ENCODE peak calls at places on chromosomes 7 and 10, in eight cellular contexts. One of them, this sample, is unnamed.

GRCh38 chr7:101518348-101518747 is 110.7 kb downstream of the MYL10 start:
- ATAC-seq in HCT116: no peak
- ATAC-seq in gastrocnemius medialis: no peak
- ATAC-seq in heart left ventricle: no peak
- ATAC-seq in right cardiac atrium: no peak
- ATAC-seq in CD4-positive, CD25-positive, alpha-beta regulatory T cell: no peak
- ATAC-seq in left lung: peak; percentile 23
- ATAC-seq in GM12878: no peak
- ATAC-seq in this sample: no peak

GRCh38 chr7:27834179-27834921 is 94.4 kb downstream of the TAX1BP1 start:
- ATAC-seq in HCT116: no peak
- ATAC-seq in gastrocnemius medialis: peak; percentile 94
- ATAC-seq in heart left ventricle: peak; percentile 91
- ATAC-seq in right cardiac atrium: peak; percentile 72
- ATAC-seq in CD4-positive, CD25-positive, alpha-beta regulatory T cell: no peak
- ATAC-seq in left lung: no peak
- ATAC-seq in GM12878: no peak
- ATAC-seq in this sample: peak; percentile 68

GRCh38 chr7:139753079-139753692 is 24.6 kb downstream of the HIPK2 start:
- ATAC-seq in HCT116: peak; percentile 93
- ATAC-seq in gastrocnemius medialis: peak; percentile 52
- ATAC-seq in heart left ventricle: peak; percentile 14
- ATAC-seq in right cardiac atrium: no peak
- ATAC-seq in CD4-positive, CD25-positive, alpha-beta regulatory T cell: no peak
- ATAC-seq in left lung: no peak
- ATAC-seq in GM12878: peak; percentile 45
- ATAC-seq in this sample: no peak

GRCh38 chr7:140153666-140154161 is 23.1 kb downstream of the KDM7A start:
- ATAC-seq in HCT116: no peak
- ATAC-seq in gastrocnemius medialis: no peak
- ATAC-seq in heart left ventricle: no peak
- ATAC-seq in right cardiac atrium: no peak
- ATAC-seq in CD4-positive, CD25-positive, alpha-beta regulatory T cell: no peak
- ATAC-seq in left lung: no peak
- ATAC-seq in GM12878: peak; percentile 34
- ATAC-seq in this sample: no peak

GRCh38 chr10:69769395-69769989 is 32.2 kb upstream of the COL13A1 start:
- ATAC-seq in HCT116: peak; percentile 94
- ATAC-seq in gastrocnemius medialis: no peak
- ATAC-seq in heart left ventricle: peak; percentile 69
- ATAC-seq in right cardiac atrium: peak; percentile 70
- ATAC-seq in CD4-positive, CD25-positive, alpha-beta regulatory T cell: no peak
- ATAC-seq in left lung: peak; percentile 72
- ATAC-seq in GM12878: no peak
- ATAC-seq in this sample: peak; percentile 56

GRCh38 chr10:105023706-105024105 is 382.6 kb downstream of the SORCS3 start:
- ATAC-seq in HCT116: no peak
- ATAC-seq in gastrocnemius medialis: no peak
- ATAC-seq in heart left ventricle: no peak
- ATAC-seq in right cardiac atrium: no peak
- ATAC-seq in CD4-positive, CD25-positive, alpha-beta regulatory T cell: no peak
- ATAC-seq in left lung: no peak
- ATAC-seq in GM12878: no peak
- ATAC-seq in this sample: peak; percentile 39

GRCh38 chr10:74888947-74889661 is 62.7 kb downstream of the KAT6B start:
- ATAC-seq in HCT116: peak; percentile 80
- ATAC-seq in gastrocnemius medialis: peak; percentile 68
- ATAC-seq in heart left ventricle: peak; percentile 47
- ATAC-seq in right cardiac atrium: peak; percentile 22
- ATAC-seq in CD4-positive, CD25-positive, alpha-beta regulatory T cell: peak; percentile 23
- ATAC-seq in left lung: peak; percentile 35
- ATAC-seq in GM12878: peak; percentile 77
- ATAC-seq in this sample: no peak

GRCh38 chr7:6395898-6396582 is 51.7 kb downstream of the DAGLB start:
- ATAC-seq in HCT116: no peak
- ATAC-seq in gastrocnemius medialis: no peak
- ATAC-seq in heart left ventricle: peak; percentile 47
- ATAC-seq in right cardiac atrium: peak; percentile 26
- ATAC-seq in CD4-positive, CD25-positive, alpha-beta regulatory T cell: no peak
- ATAC-seq in left lung: peak; percentile 5
- ATAC-seq in GM12878: no peak
- ATAC-seq in this sample: no peak

GRCh38 chr10:63697956-63698814 is 177.0 kb downstream of the REEP3 start:
- ATAC-seq in HCT116: no peak
- ATAC-seq in gastrocnemius medialis: no peak
- ATAC-seq in heart left ventricle: no peak
- ATAC-seq in right cardiac atrium: no peak
- ATAC-seq in CD4-positive, CD25-positive, alpha-beta regulatory T cell: no peak
- ATAC-seq in left lung: no peak
- ATAC-seq in GM12878: peak; percentile 87
- ATAC-seq in this sample: no peak

GRCh38 chr10:99667108-99667751 is 7.9 kb downstream of the ENTPD7 start:
- ATAC-seq in HCT116: peak; percentile 89
- ATAC-seq in gastrocnemius medialis: no peak
- ATAC-seq in heart left ventricle: no peak
- ATAC-seq in right cardiac atrium: no peak
- ATAC-seq in CD4-positive, CD25-positive, alpha-beta regulatory T cell: no peak
- ATAC-seq in left lung: peak; percentile 52
- ATAC-seq in GM12878: no peak
- ATAC-seq in this sample: no peak

GRCh38 chr10:79435271-79436065 is 10.0 kb downstream of the ZCCHC24 start:
- ATAC-seq in HCT116: no peak
- ATAC-seq in gastrocnemius medialis: peak; percentile 24
- ATAC-seq in heart left ventricle: peak; percentile 79
- ATAC-seq in right cardiac atrium: peak; percentile 80
- ATAC-seq in CD4-positive, CD25-positive, alpha-beta regulatory T cell: no peak
- ATAC-seq in left lung: peak; percentile 56
- ATAC-seq in GM12878: no peak
- ATAC-seq in this sample: peak; percentile 38

GRCh38 chr10:77840636-77841035 is 85.9 kb downstream of the DLG5 start:
- ATAC-seq in HCT116: no peak
- ATAC-seq in gastrocnemius medialis: no peak
- ATAC-seq in heart left ventricle: no peak
- ATAC-seq in right cardiac atrium: no peak
- ATAC-seq in CD4-positive, CD25-positive, alpha-beta regulatory T cell: no peak
- ATAC-seq in left lung: no peak
- ATAC-seq in GM12878: no peak
- ATAC-seq in this sample: no peak

GRCh38 chr10:7327885-7328284 is 82.9 kb downstream of the SFMBT2 start:
- ATAC-seq in HCT116: no peak
- ATAC-seq in gastrocnemius medialis: no peak
- ATAC-seq in heart left ventricle: no peak
- ATAC-seq in right cardiac atrium: no peak
- ATAC-seq in CD4-positive, CD25-positive, alpha-beta regulatory T cell: no peak
- ATAC-seq in left lung: no peak
- ATAC-seq in GM12878: no peak
- ATAC-seq in this sample: no peak

GRCh38 chr10:127762925-127763324 is 25.9 kb downstream of the FOXI2 start:
- ATAC-seq in HCT116: no peak
- ATAC-seq in gastrocnemius medialis: no peak
- ATAC-seq in heart left ventricle: no peak
- ATAC-seq in right cardiac atrium: no peak
- ATAC-seq in CD4-positive, CD25-positive, alpha-beta regulatory T cell: no peak
- ATAC-seq in left lung: no peak
- ATAC-seq in GM12878: no peak
- ATAC-seq in this sample: no peak

GRCh38 chr7:77217474-77218185 is 18.0 kb upstream of the FGL2 start:
- ATAC-seq in HCT116: no peak
- ATAC-seq in gastrocnemius medialis: no peak
- ATAC-seq in heart left ventricle: no peak
- ATAC-seq in right cardiac atrium: no peak
- ATAC-seq in CD4-positive, CD25-positive, alpha-beta regulatory T cell: no peak
- ATAC-seq in left lung: no peak
- ATAC-seq in GM12878: no peak
- ATAC-seq in this sample: no peak

GRCh38 chr10:11320809-11321520 is 290.5 kb downstream of the USP6NL start:
- ATAC-seq in HCT116: no peak
- ATAC-seq in gastrocnemius medialis: no peak
- ATAC-seq in heart left ventricle: no peak
- ATAC-seq in right cardiac atrium: no peak
- ATAC-seq in CD4-positive, CD25-positive, alpha-beta regulatory T cell: no peak
- ATAC-seq in left lung: no peak
- ATAC-seq in GM12878: no peak
- ATAC-seq in this sample: no peak

GRCh38 chr7:87152897-87153641 is 816 bp downstream of the DMTF1 start:
- ATAC-seq in HCT116: peak; percentile 4
- ATAC-seq in gastrocnemius medialis: peak; percentile 32
- ATAC-seq in heart left ventricle: peak; percentile 17
- ATAC-seq in right cardiac atrium: peak; percentile 24
- ATAC-seq in CD4-positive, CD25-positive, alpha-beta regulatory T cell: peak; percentile 3
- ATAC-seq in left lung: peak; percentile 10
- ATAC-seq in GM12878: peak; percentile 32
- ATAC-seq in this sample: no peak

GRCh38 chr7:9870674-9871073 is 1103.0 kb upstream of the PHF14 start:
- ATAC-seq in HCT116: no peak
- ATAC-seq in gastrocnemius medialis: no peak
- ATAC-seq in heart left ventricle: no peak
- ATAC-seq in right cardiac atrium: no peak
- ATAC-seq in CD4-positive, CD25-positive, alpha-beta regulatory T cell: no peak
- ATAC-seq in left lung: no peak
- ATAC-seq in GM12878: no peak
- ATAC-seq in this sample: no peak

GRCh38 chr7:85205754-85206153 is 18.9 kb upstream of the SEMA3D start:
- ATAC-seq in HCT116: no peak
- ATAC-seq in gastrocnemius medialis: no peak
- ATAC-seq in heart left ventricle: no peak
- ATAC-seq in right cardiac atrium: no peak
- ATAC-seq in CD4-positive, CD25-positive, alpha-beta regulatory T cell: no peak
- ATAC-seq in left lung: no peak
- ATAC-seq in GM12878: no peak
- ATAC-seq in this sample: no peak

GRCh38 chr7:124489082-124489819 is 276.3 kb downstream of the GPR37 start:
- ATAC-seq in HCT116: no peak
- ATAC-seq in gastrocnemius medialis: no peak
- ATAC-seq in heart left ventricle: no peak
- ATAC-seq in right cardiac atrium: no peak
- ATAC-seq in CD4-positive, CD25-positive, alpha-beta regulatory T cell: no peak
- ATAC-seq in left lung: no peak
- ATAC-seq in GM12878: no peak
- ATAC-seq in this sample: no peak

GRCh38 chr10:17144032-17144431 is 14.4 kb upstream of the CUBN start:
- ATAC-seq in HCT116: no peak
- ATAC-seq in gastrocnemius medialis: no peak
- ATAC-seq in heart left ventricle: no peak
- ATAC-seq in right cardiac atrium: no peak
- ATAC-seq in CD4-positive, CD25-positive, alpha-beta regulatory T cell: no peak
- ATAC-seq in left lung: no peak
- ATAC-seq in GM12878: no peak
- ATAC-seq in this sample: no peak

GRCh38 chr10:29534590-29534989 is 100.2 kb downstream of the SVIL start:
- ATAC-seq in HCT116: no peak
- ATAC-seq in gastrocnemius medialis: no peak
- ATAC-seq in heart left ventricle: peak; percentile 26
- ATAC-seq in right cardiac atrium: no peak
- ATAC-seq in CD4-positive, CD25-positive, alpha-beta regulatory T cell: no peak
- ATAC-seq in left lung: peak; percentile 39
- ATAC-seq in GM12878: no peak
- ATAC-seq in this sample: no peak

GRCh38 chr7:48096273-48096672 is 7.2 kb downstream of the UPP1 start:
- ATAC-seq in HCT116: no peak
- ATAC-seq in gastrocnemius medialis: no peak
- ATAC-seq in heart left ventricle: no peak
- ATAC-seq in right cardiac atrium: peak; percentile 58
- ATAC-seq in CD4-positive, CD25-positive, alpha-beta regulatory T cell: no peak
- ATAC-seq in left lung: peak; percentile 48
- ATAC-seq in GM12878: peak; percentile 13
- ATAC-seq in this sample: no peak

GRCh38 chr7:119572132-119572531 is 700.8 kb upstream of the KCND2 start:
- ATAC-seq in HCT116: peak; percentile 42
- ATAC-seq in gastrocnemius medialis: no peak
- ATAC-seq in heart left ventricle: no peak
- ATAC-seq in right cardiac atrium: no peak
- ATAC-seq in CD4-positive, CD25-positive, alpha-beta regulatory T cell: no peak
- ATAC-seq in left lung: no peak
- ATAC-seq in GM12878: no peak
- ATAC-seq in this sample: no peak

GRCh38 chr10:244227-244626 is 109.0 kb downstream of the ZMYND11 start:
- ATAC-seq in HCT116: no peak
- ATAC-seq in gastrocnemius medialis: no peak
- ATAC-seq in heart left ventricle: no peak
- ATAC-seq in right cardiac atrium: no peak
- ATAC-seq in CD4-positive, CD25-positive, alpha-beta regulatory T cell: no peak
- ATAC-seq in left lung: no peak
- ATAC-seq in GM12878: no peak
- ATAC-seq in this sample: no peak
- H3K27ac ChIP-seq in HCT116: no peak overlapping the region
- H3K27ac ChIP-seq in gastrocnemius medialis: no peak overlapping the region
- H3K27ac ChIP-seq in heart left ventricle: no peak overlapping the region
- H3K27ac ChIP-seq in right cardiac atrium: no peak overlapping the region
- H3K27ac ChIP-seq in CD4-positive, CD25-positive, alpha-beta regulatory T cell: no peak overlapping the region
- H3K27ac ChIP-seq in left lung: no peak overlapping the region
- H3K27ac ChIP-seq in GM12878: no peak overlapping the region
- H3K27ac ChIP-seq in this sample: no peak overlapping the region

GRCh38 chr7:151408839-151409554 is 841 bp downstream of the WDR86 start:
- ATAC-seq in HCT116: no peak
- ATAC-seq in gastrocnemius medialis: no peak
- ATAC-seq in heart left ventricle: peak; percentile 17
- ATAC-seq in right cardiac atrium: no peak
- ATAC-seq in CD4-positive, CD25-positive, alpha-beta regulatory T cell: peak; percentile 52
- ATAC-seq in left lung: peak; percentile 24
- ATAC-seq in GM12878: peak; percentile 88
- ATAC-seq in this sample: no peak
- H3K4me1 ChIP-seq in HCT116: peaks cover 19% of the 10 kb centered on the region
- H3K4me1 ChIP-seq in gastrocnemius medialis: peaks cover 9% of the 10 kb centered on the region
- H3K4me1 ChIP-seq in heart left ventricle: peaks cover 17% of the 10 kb centered on the region
- H3K4me1 ChIP-seq in right cardiac atrium: no peaks in the 10 kb centered on the region
- H3K4me1 ChIP-seq in CD4-positive, CD25-positive, alpha-beta regulatory T cell: peaks cover 25% of the 10 kb centered on the region
- H3K4me1 ChIP-seq in left lung: peaks cover 13% of the 10 kb centered on the region
- H3K4me1 ChIP-seq in GM12878: no peaks in the 10 kb centered on the region
- H3K4me1 ChIP-seq in this sample: peaks cover 25% of the 10 kb centered on the region

GRCh38 chr10:71245420-71246325 is 33.3 kb downstream of the UNC5B start:
- ATAC-seq in HCT116: no peak
- ATAC-seq in gastrocnemius medialis: no peak
- ATAC-seq in heart left ventricle: no peak
- ATAC-seq in right cardiac atrium: no peak
- ATAC-seq in CD4-positive, CD25-positive, alpha-beta regulatory T cell: no peak
- ATAC-seq in left lung: no peak
- ATAC-seq in GM12878: no peak
- ATAC-seq in this sample: no peak
- H3K27ac ChIP-seq in HCT116: peak overlapping the region; percentile 67
- H3K27ac ChIP-seq in gastrocnemius medialis: peak overlapping the region; percentile 21
- H3K27ac ChIP-seq in heart left ventricle: peak overlapping the region; percentile 82
- H3K27ac ChIP-seq in right cardiac atrium: peak overlapping the region; percentile 59
- H3K27ac ChIP-seq in CD4-positive, CD25-positive, alpha-beta regulatory T cell: no peak overlapping the region
- H3K27ac ChIP-seq in left lung: peak overlapping the region; percentile 37
- H3K27ac ChIP-seq in GM12878: no peak overlapping the region
- H3K27ac ChIP-seq in this sample: no peak overlapping the region

GRCh38 chr10:101028446-101029244 is 2.3 kb downstream of the PDZD7 start:
- ATAC-seq in HCT116: no peak
- ATAC-seq in gastrocnemius medialis: no peak
- ATAC-seq in heart left ventricle: no peak
- ATAC-seq in right cardiac atrium: no peak
- ATAC-seq in CD4-positive, CD25-positive, alpha-beta regulatory T cell: no peak
- ATAC-seq in left lung: no peak
- ATAC-seq in GM12878: no peak
- ATAC-seq in this sample: no peak
- H3K4me1 ChIP-seq in HCT116: peaks cover 31% of the 10 kb centered on the region
- H3K4me1 ChIP-seq in gastrocnemius medialis: peaks cover 16% of the 10 kb centered on the region
- H3K4me1 ChIP-seq in heart left ventricle: peaks cover 20% of the 10 kb centered on the region
- H3K4me1 ChIP-seq in right cardiac atrium: peaks cover 2% of the 10 kb centered on the region
- H3K4me1 ChIP-seq in CD4-positive, CD25-positive, alpha-beta regulatory T cell: peaks cover 32% of the 10 kb centered on the region
- H3K4me1 ChIP-seq in left lung: peaks cover 6% of the 10 kb centered on the region
- H3K4me1 ChIP-seq in GM12878: peaks cover 21% of the 10 kb centered on the region
- H3K4me1 ChIP-seq in this sample: peaks cover 12% of the 10 kb centered on the region

This sample was measured in gastroesophageal sphincter.